ENCODE peak calls at places on chromosomes 1 and 21, in nine cellular contexts. B is PC-3, D is PC-9, J is H1, F is OCI-LY7, C is DND-41, Z is neural progenitor cell, O is GM23248, V is MM.1S. H is an unnamed sample. For H3K79me2, the result is how much of the 10 kb centered on the place peaks cover.

GRCh38 chr1:9835758-9836631 is 12.2 kb upstream of the CLSTN1 start:
- DNase-seq in B (peak), D (peak), J (no peak), F (no peak), C (no peak), Z (peak), O (no peak), V (no peak), H (peak)

GRCh38 chr1:112603012-112603411 is 15.9 kb downstream of the ST7L start:
- DNase-seq in B (no peak), D (no peak), J (no peak), F (no peak), C (no peak), Z (no peak), O (no peak), V (no peak), H (no peak)

GRCh38 chr1:223332997-223333396 is 31.0 kb downstream of the SUSD4 start:
- DNase-seq in B (no peak), D (no peak), J (no peak), F (no peak), C (no peak), Z (no peak), O (no peak), V (no peak), H (no peak)

GRCh38 chr21:26116456-26117011 is 54.0 kb downstream of the APP start:
- DNase-seq in B (peak), D (peak), J (no peak), F (no peak), C (no peak), Z (no peak), O (peak), V (no peak), H (peak)

GRCh38 chr1:180283098-180283497 is 53.0 kb downstream of the LHX4 start:
- DNase-seq in B (no peak), D (no peak), J (no peak), F (no peak), C (no peak), Z (no peak), O (no peak), V (no peak), H (no peak)

GRCh38 chr1:94921977-94922376 is 4.9 kb downstream of the CNN3 start:
- DNase-seq in B (no peak), D (no peak), J (no peak), F (no peak), C (no peak), Z (no peak), O (no peak), V (no peak), H (no peak)

GRCh38 chr1:22790232-22791008 is 79.8 kb downstream of the EPHB2 start:
- DNase-seq in B (no peak), D (no peak), J (no peak), F (no peak), C (no peak), Z (no peak), O (no peak), V (no peak), H (no peak)

GRCh38 chr1:230976825-230977747 is 1.6 kb downstream of the TTC13 start:
- DNase-seq in B (no peak), D (no peak), J (no peak), F (peak), C (peak), Z (no peak), O (no peak), V (peak), H (no peak)

GRCh38 chr1:169486281-169486904 is 649 bp upstream of the SLC19A2 start:
- DNase-seq in B (peak), D (peak), J (no peak), F (no peak), C (no peak), Z (no peak), O (peak), V (no peak), H (peak)

GRCh38 chr1:172581779-172582178 is 48.8 kb downstream of the SUCO start:
- DNase-seq in B (no peak), D (no peak), J (no peak), F (no peak), C (no peak), Z (no peak), O (peak), V (no peak), H (no peak)

GRCh38 chr1:26351591-26352337 is 2.2 kb downstream of the CRYBG2 start:
- DNase-seq in B (peak), D (peak), J (no peak), F (no peak), C (no peak), Z (peak), O (peak), V (no peak), H (peak)

GRCh38 chr1:161998811-161999210 is 24.9 kb downstream of the OLFML2B start:
- DNase-seq in B (peak), D (peak), J (no peak), F (no peak), C (no peak), Z (no peak), O (no peak), V (no peak), H (no peak)

GRCh38 chr1:30650038-30650958 is 73.1 kb downstream of the MATN1 start:
- DNase-seq in B (no peak), D (no peak), J (no peak), F (no peak), C (no peak), Z (no peak), O (no peak), V (no peak), H (no peak)

GRCh38 chr1:31793086-31793485 is 22.7 kb downstream of the SPOCD1 start:
- DNase-seq in B (no peak), D (no peak), J (no peak), F (no peak), C (no peak), Z (no peak), O (no peak), V (no peak), H (no peak)

GRCh38 chr1:41487729-41488598 is 3.5 kb upstream of the EDN2 start:
- DNase-seq in B (no peak), D (no peak), J (no peak), F (no peak), C (no peak), Z (peak), O (peak), V (no peak), H (no peak)

GRCh38 chr21:40685121-40685630 is 161.8 kb downstream of the DSCAM start:
- DNase-seq in B (no peak), D (no peak), J (no peak), F (no peak), C (no peak), Z (no peak), O (no peak), V (no peak), H (no peak)

GRCh38 chr1:29835486-29836273 is 599.4 kb downstream of the PTPRU start:
- DNase-seq in B (no peak), D (no peak), J (peak), F (no peak), C (no peak), Z (no peak), O (no peak), V (no peak), H (no peak)

GRCh38 chr1:180594723-180595122 is 36.0 kb downstream of the OVAAL start:
- DNase-seq in B (no peak), D (peak), J (no peak), F (no peak), C (no peak), Z (peak), O (peak), V (no peak), H (no peak)

GRCh38 chr1:162676087-162676486 is 43.8 kb downstream of the DDR2 start:
- DNase-seq in B (peak), D (no peak), J (no peak), F (no peak), C (no peak), Z (no peak), O (peak), V (no peak), H (peak)

GRCh38 chr1:53447413-53447812 is 11.8 kb upstream of the DMRTB1 start:
- DNase-seq in B (no peak), D (no peak), J (no peak), F (no peak), C (no peak), Z (no peak), O (no peak), V (no peak), H (no peak)

GRCh38 chr1:71294178-71294577 is 213.3 kb upstream of the ZRANB2 start:
- DNase-seq in B (no peak), D (no peak), J (no peak), F (no peak), C (no peak), Z (no peak), O (peak), V (no peak), H (no peak)

GRCh38 chr1:101820080-101820479 is 176.6 kb downstream of the OLFM3 start:
- DNase-seq in B (peak), D (no peak), J (no peak), F (peak), C (no peak), Z (peak), O (peak), V (no peak), H (peak)

GRCh38 chr1:224506141-224506814 is 71.7 kb upstream of the WDR26 start:
- DNase-seq in B (no peak), D (no peak), J (no peak), F (no peak), C (no peak), Z (peak), O (peak), V (no peak), H (no peak)

GRCh38 chr21:43585924-43586411 is 73.3 kb downstream of the HSF2BP start:
- DNase-seq in B (peak), D (peak), J (no peak), F (no peak), C (no peak), Z (peak), O (peak), V (no peak), H (peak)

GRCh38 chr1:55055951-55056631 is 16.7 kb downstream of the PCSK9 start:
- DNase-seq in B (no peak), D (no peak), J (no peak), F (no peak), C (no peak), Z (no peak), O (no peak), V (no peak), H (no peak)

GRCh38 chr1:64691631-64692030 is 53.2 kb upstream of the RAVER2 start:
- DNase-seq in B (peak), D (no peak), J (no peak), F (no peak), C (no peak), Z (no peak), O (peak), V (no peak), H (no peak)

GRCh38 chr1:209198926-209199325 is 384.6 kb upstream of the CAMK1G start:
- DNase-seq in B (no peak), D (no peak), J (no peak), F (no peak), C (no peak), Z (no peak), O (no peak), V (no peak), H (no peak)

GRCh38 chr1:167683641-167684502 is 37.9 kb upstream of the MPZL1 start:
- DNase-seq in B (peak), D (no peak), J (peak), F (no peak), C (no peak), Z (peak), O (peak), V (no peak), H (peak)

GRCh38 chr1:154809436-154810413 is 60.4 kb downstream of the KCNN3 start:
- DNase-seq in B (peak), D (no peak), J (no peak), F (no peak), C (no peak), Z (no peak), O (peak), V (no peak), H (no peak)

GRCh38 chr21:39029086-39029772 is 154.0 kb downstream of the PSMG1 start:
- DNase-seq in B (no peak), D (no peak), J (no peak), F (no peak), C (no peak), Z (no peak), O (peak), V (no peak), H (no peak)

GRCh38 chr1:86846166-86846647 is 67.7 kb downstream of the SELENOF start:
- DNase-seq in B (peak), D (peak), J (no peak), F (no peak), C (no peak), Z (no peak), O (peak), V (no peak), H (no peak)

GRCh38 chr1:203281033-203281432 is 24.3 kb upstream of the BTG2 start:
- DNase-seq in B (peak), D (no peak), J (peak), F (peak), C (no peak), Z (no peak), O (peak), V (no peak), H (peak)

GRCh38 chr1:206591236-206591635 is 21.0 kb downstream of the EIF2D start:
- DNase-seq in B (no peak), D (no peak), J (no peak), F (no peak), C (no peak), Z (no peak), O (no peak), V (no peak), H (no peak)

GRCh38 chr1:9671377-9672140 is 20.0 kb downstream of the PIK3CD start:
- DNase-seq in B (peak), D (peak), J (no peak), F (no peak), C (no peak), Z (no peak), O (peak), V (no peak), H (no peak)

GRCh38 chr1:212606734-212607205 is 1.8 kb upstream of the ATF3 start:
- DNase-seq in B (peak), D (no peak), J (no peak), F (no peak), C (no peak), Z (peak), O (peak), V (peak), H (peak)

GRCh38 chr1:33257388-33257758 is 1.1 kb downstream of the ZNF362 start:
- DNase-seq in B (no peak), D (no peak), J (no peak), F (no peak), C (no peak), Z (no peak), O (peak), V (no peak), H (no peak)
- H2AFZ ChIP-seq in B (peak), D (peak), J (no peak), F (peak), C (peak), Z (peak), O (peak), V (peak), H (peak)

DNA sequence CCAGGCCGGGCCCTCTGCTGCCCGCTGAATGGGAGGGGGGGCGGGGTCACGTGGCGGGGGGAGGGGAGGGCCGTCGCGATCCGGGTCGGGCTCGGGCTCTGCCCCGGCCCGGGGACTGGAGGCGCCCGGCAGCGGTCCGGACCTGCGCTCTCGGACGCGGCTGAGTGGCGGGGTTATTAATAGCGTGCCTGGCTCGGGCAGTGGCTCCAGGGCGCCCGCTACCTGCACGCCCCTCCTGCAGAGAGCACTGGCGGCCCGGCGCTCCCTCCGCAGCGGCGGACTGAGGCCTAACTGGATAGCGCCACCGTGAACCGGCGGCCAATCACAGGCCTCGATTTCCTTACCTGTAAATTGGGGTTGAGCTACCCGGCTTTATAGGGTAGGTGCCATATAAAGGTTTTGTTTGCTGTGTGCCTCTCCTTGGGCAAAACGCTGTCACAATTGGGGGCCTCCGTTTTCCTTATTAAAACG is 28.0 kb downstream of the AHDC1 start:
- DNase-seq in B (peak), D (no peak), J (peak), F (no peak), C (no peak), Z (peak), O (peak), V (peak), H (peak)
- H3K79me2 ChIP-seq in B (half or more), D (under half), J (under half), F (under half), C (half or more), Z (half or more), O (half or more), V (under half), H (half or more)

DNA sequence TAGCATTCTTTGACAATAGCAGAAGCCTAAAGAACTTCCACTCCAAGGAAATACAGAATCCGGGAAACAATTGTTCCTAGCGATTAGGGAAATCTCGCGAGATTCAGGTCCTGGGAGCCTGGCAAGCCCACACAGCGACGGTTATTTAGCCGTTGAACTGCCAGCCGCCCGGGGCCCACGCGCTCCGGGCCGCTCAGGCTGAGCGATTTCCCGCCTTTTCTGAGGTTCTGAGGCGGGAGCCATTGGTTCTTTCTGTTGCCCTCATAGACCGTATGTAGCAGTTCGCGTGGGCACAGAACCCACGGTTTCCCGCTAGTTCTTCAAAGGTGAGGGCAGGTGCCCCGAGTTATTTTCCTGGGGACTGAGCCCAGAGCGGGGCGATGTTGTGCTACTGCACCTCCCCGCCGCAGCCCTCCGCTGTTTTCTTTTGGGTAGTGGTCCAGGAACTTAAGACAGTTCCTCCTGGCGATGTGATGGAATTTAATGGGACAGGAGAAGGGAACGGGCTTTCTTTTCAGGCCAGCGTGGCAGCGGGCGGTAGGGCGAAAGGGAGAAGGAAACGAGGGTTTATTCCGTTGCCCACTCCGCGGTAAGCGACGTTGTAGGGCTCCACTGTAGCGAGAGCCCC is at the start of gene SYCP1:
- DNase-seq in B (no peak), D (no peak), J (no peak), F (no peak), C (no peak), Z (peak), O (peak), V (no peak), H (no peak)
- H3K4me3 ChIP-seq in B (no peak), D (no peak), J (no peak), F (no peak), C (no peak), Z (peak), O (peak), V (no peak), H (no peak)

GRCh38 chr1:164609084-164609483 is 50.1 kb downstream of the PBX1 start:
- DNase-seq in B (no peak), D (no peak), J (no peak), F (no peak), C (no peak), Z (no peak), O (no peak), V (no peak), H (no peak)

GRCh38 chr1:164605254-164606091 is 46.5 kb downstream of the PBX1 start:
- DNase-seq in B (no peak), D (no peak), J (no peak), F (no peak), C (no peak), Z (peak), O (no peak), V (no peak), H (no peak)

GRCh38 chr1:164610528-164611222 is 51.7 kb downstream of the PBX1 start:
- DNase-seq in B (no peak), D (no peak), J (no peak), F (no peak), C (no peak), Z (no peak), O (no peak), V (no peak), H (no peak)

GRCh38 chr1:164607351-164607750 is 48.4 kb downstream of the PBX1 start:
- DNase-seq in B (no peak), D (no peak), J (no peak), F (no peak), C (no peak), Z (no peak), O (no peak), V (no peak), H (no peak)

DNA sequence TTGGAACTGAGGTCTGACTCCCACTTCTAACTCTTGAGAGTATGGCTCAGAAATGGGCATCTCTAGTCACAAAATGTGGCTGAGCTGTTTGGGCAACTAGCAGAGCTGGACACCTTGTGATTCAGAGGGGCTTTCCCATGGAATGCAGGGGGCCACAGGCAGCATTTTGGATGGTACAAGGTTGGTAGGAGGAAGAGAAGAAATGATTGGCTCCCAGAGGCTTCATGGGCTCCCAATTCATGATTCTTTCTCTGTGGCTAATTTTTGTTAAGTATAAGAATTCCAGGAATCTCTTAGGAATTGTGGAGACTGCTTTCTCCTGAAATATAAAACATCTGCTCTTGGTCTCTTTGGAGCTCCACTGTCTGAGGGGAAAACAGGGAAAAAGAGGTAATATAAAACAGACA is 49.7 kb downstream of the PBX1 start:
- DNase-seq in B (no peak), D (no peak), J (no peak), F (no peak), C (no peak), Z (no peak), O (peak), V (no peak), H (no peak)
- H2AFZ ChIP-seq in B (no peak), D (no peak), J (no peak), F (no peak), C (no peak), Z (no peak), O (no peak), V (no peak), H (no peak)

DNA sequence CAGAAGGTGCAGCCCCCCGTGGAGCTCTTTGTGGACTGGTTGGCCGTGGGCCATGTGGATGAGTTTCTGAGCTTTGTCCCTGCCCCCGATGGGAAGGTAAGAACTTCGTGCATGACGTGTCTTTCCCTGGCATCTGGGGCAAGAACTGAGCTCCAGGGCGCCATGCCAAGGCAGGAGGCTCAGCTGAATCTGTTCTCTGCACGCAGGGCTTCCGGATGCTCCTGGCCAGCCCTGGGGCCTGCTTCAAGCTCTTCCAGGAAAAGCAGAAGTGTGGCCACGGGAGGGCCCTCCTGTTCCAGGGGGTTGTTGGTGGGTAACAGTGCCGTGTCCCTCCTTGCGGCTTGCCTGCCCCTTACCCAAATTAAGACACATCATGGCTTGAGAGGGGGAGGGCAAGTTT is 27.7 kb downstream of the PADI3 start:
- DNase-seq in B (peak), D (peak), J (no peak), F (no peak), C (no peak), Z (no peak), O (peak), V (no peak), H (no peak)
- H3K79me2 ChIP-seq in B (under half), D (under half), J (under half), F (under half), C (under half), Z (under half), O (under half), V (under half), H (under half)

GRCh38 chr1:8021676-8022266 is 4.3 kb downstream of the ERRFI1 start:
- DNase-seq in B (no peak), D (no peak), J (no peak), F (no peak), C (no peak), Z (no peak), O (no peak), V (no peak), H (no peak)

GRCh38 chr1:8018492-8019228 is 7.4 kb downstream of the ERRFI1 start:
- DNase-seq in B (peak), D (peak), J (no peak), F (no peak), C (no peak), Z (peak), O (no peak), V (no peak), H (no peak)

GRCh38 chr1:8017495-8018310 is 8.4 kb downstream of the ERRFI1 start:
- DNase-seq in B (peak), D (peak), J (no peak), F (no peak), C (no peak), Z (peak), O (peak), V (no peak), H (peak)

GRCh38 chr1:8019229-8019620 is 6.9 kb downstream of the ERRFI1 start:
- DNase-seq in B (no peak), D (no peak), J (no peak), F (no peak), C (no peak), Z (no peak), O (no peak), V (no peak), H (no peak)

GRCh38 chr1:8020032-8020431 is 6.1 kb downstream of the ERRFI1 start:
- DNase-seq in B (peak), D (peak), J (no peak), F (no peak), C (no peak), Z (no peak), O (peak), V (no peak), H (peak)
- H3K4me3 ChIP-seq in B (peak), D (peak), J (no peak), F (no peak), C (no peak), Z (no peak), O (peak), V (no peak), H (no peak)

H was measured in hepatocyte.